ENCODE peak calls at places on chromosomes 12 and 14, in eight cellular contexts. E, N, U, H, K, O, X and Y are unnamed samples. For H3K36me3, the result is how much of the 10 kb centered on the place peaks cover.

GRCh38 chr12:105928436-105928835 is 210.3 kb downstream of the NUAK1 start:
- DNase-seq in E (no peak), N (no peak), U (no peak), H (no peak), K (peak), O (peak), X (no peak), Y (no peak)

GRCh38 chr12:76020281-76020680 is 11.3 kb downstream of the PHLDA1 start:
- DNase-seq in E (no peak), N (peak), U (no peak), H (peak), K (no peak), O (peak), X (no peak), Y (no peak)

GRCh38 chr14:91252901-91253794 is 8.6 kb upstream of the GPR68 start:
- DNase-seq in E (peak), N (no peak), U (peak), H (peak), K (no peak), O (no peak), X (peak), Y (no peak)

GRCh38 chr14:101360045-101360931 is 201.0 kb upstream of the DIO3 start:
- DNase-seq in E (no peak), N (no peak), U (no peak), H (no peak), K (no peak), O (no peak), X (no peak), Y (no peak)

GRCh38 chr12:40587970-40588369 is 104.3 kb upstream of the CNTN1 start:
- DNase-seq in E (no peak), N (no peak), U (no peak), H (no peak), K (no peak), O (no peak), X (no peak), Y (no peak)

GRCh38 chr12:110107369-110108281 is 16.5 kb upstream of the IFT81 start:
- DNase-seq in E (no peak), N (no peak), U (no peak), H (no peak), K (peak), O (no peak), X (no peak), Y (no peak)

GRCh38 chr14:55389330-55389729 is 22.3 kb downstream of the ATG14 start:
- DNase-seq in E (no peak), N (no peak), U (no peak), H (no peak), K (no peak), O (no peak), X (no peak), Y (no peak)

GRCh38 chr14:76924363-76925151 is 98.3 kb downstream of the LRRC74A start:
- DNase-seq in E (no peak), N (no peak), U (peak), H (no peak), K (no peak), O (no peak), X (no peak), Y (peak)

GRCh38 chr12:51362747-51363342 is 16.4 kb upstream of the CELA1 start:
- DNase-seq in E (no peak), N (no peak), U (no peak), H (no peak), K (no peak), O (no peak), X (no peak), Y (no peak)

GRCh38 chr12:94779520-94779919 is 129.2 kb upstream of the TMCC3 start:
- DNase-seq in E (no peak), N (no peak), U (no peak), H (no peak), K (no peak), O (no peak), X (no peak), Y (peak)

GRCh38 chr14:74563233-74563585 is 48.8 kb downstream of the LTBP2 start:
- DNase-seq in E (no peak), N (no peak), U (no peak), H (no peak), K (no peak), O (no peak), X (no peak), Y (no peak)

GRCh38 chr14:92135269-92135668 is 13.5 kb downstream of the CPSF2 start:
- DNase-seq in E (no peak), N (peak), U (peak), H (no peak), K (no peak), O (no peak), X (no peak), Y (no peak)

GRCh38 chr12:78167510-78167909 is 336.8 kb downstream of the NAV3 start:
- DNase-seq in E (no peak), N (no peak), U (no peak), H (no peak), K (no peak), O (no peak), X (no peak), Y (no peak)

GRCh38 chr12:131274061-131274460 is 320.4 kb downstream of the ADGRD1 start:
- DNase-seq in E (no peak), N (no peak), U (no peak), H (peak), K (no peak), O (no peak), X (no peak), Y (no peak)

GRCh38 chr12:82300611-82301010 is 57.6 kb downstream of the CCDC59 start:
- DNase-seq in E (no peak), N (no peak), U (peak), H (no peak), K (no peak), O (no peak), X (no peak), Y (no peak)

GRCh38 chr14:70622111-70622712 is 19.5 kb upstream of the TTC9 start:
- DNase-seq in E (no peak), N (peak), U (peak), H (no peak), K (peak), O (no peak), X (no peak), Y (no peak)

GRCh38 chr14:51074986-51075385 is 19.9 kb downstream of the TRIM9 start:
- DNase-seq in E (no peak), N (no peak), U (no peak), H (no peak), K (no peak), O (no peak), X (no peak), Y (no peak)

DNA sequence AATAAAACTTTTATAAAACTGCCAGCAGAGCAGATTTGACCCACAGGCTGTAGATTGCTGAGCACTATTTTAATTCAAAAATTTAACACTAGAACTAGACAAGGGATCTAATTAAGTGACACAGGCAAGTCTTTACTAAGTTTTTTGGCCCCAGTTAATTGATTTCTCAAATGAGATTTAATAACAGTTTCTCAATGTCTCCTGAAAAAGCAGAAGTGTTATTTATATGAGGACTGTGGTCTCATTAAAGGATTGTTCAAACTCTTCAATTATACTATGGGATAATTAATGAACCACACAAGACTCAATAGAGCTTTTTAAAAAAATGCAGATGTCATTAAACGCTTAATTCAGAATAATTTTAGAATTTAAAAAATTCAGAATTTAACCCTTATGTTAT is 1.9 kb downstream of the HEATR5A start:
- DNase-seq in E (no peak), N (no peak), U (no peak), H (no peak), K (no peak), O (no peak), X (no peak), Y (no peak)
- H3K4me3 ChIP-seq in E (peak), N (no peak), U (no peak), H (no peak), K (no peak), O (no peak), X (peak), Y (no peak)

GRCh38 chr12:112458330-112458729 is 39.6 kb downstream of the PTPN11 start:
- DNase-seq in E (no peak), N (no peak), U (no peak), H (no peak), K (no peak), O (no peak), X (no peak), Y (no peak)
- TF ChIP-seq CTCF in E (no peak), N (no peak), U (no peak), H (no peak), K (no peak), O (no peak), X (no peak), Y (no peak)

GRCh38 chr12:122503783-122504590 is 3.3 kb upstream of the ZCCHC8 start:
- DNase-seq in E (no peak), N (no peak), U (no peak), H (no peak), K (no peak), O (no peak), X (no peak), Y (no peak)

GRCh38 chr12:122505419-122506051 is 4.8 kb upstream of the ZCCHC8 start:
- DNase-seq in E (no peak), N (no peak), U (no peak), H (no peak), K (no peak), O (no peak), X (no peak), Y (no peak)

GRCh38 chr12:122503147-122503751 is 2.5 kb upstream of the ZCCHC8 start:
- DNase-seq in E (no peak), N (no peak), U (no peak), H (no peak), K (no peak), O (no peak), X (no peak), Y (no peak)

GRCh38 chr12:122506393-122506938 is 5.7 kb upstream of the ZCCHC8 start:
- DNase-seq in E (no peak), N (no peak), U (no peak), H (no peak), K (no peak), O (no peak), X (no peak), Y (no peak)

DNA sequence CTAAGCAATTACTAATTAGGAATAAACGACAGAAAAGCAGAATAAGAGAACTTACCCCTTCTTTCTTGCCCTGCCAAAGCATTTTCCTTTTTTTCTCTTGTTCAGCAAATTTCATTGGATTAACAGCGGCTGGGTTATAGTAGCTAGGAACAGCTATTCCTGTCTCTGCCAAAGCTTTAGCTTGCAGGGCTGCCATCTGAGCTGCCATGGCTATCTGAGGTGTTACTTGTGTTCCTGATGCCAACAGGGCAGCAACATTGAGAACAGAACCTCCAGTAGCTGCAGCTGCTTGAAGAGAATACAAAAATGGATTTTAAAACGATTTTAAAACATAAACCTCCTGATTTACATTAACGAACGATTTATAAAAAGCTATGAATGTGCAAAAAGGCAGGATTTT is 7.4 kb upstream of the ZCCHC8 start:
- DNase-seq in E (no peak), N (no peak), U (no peak), H (no peak), K (no peak), O (no peak), X (no peak), Y (no peak)
- H3K36me3 ChIP-seq in E (half or more), N (half or more), U (half or more), H (half or more), K (half or more), O (under half), X (half or more), Y (under half)

DNA sequence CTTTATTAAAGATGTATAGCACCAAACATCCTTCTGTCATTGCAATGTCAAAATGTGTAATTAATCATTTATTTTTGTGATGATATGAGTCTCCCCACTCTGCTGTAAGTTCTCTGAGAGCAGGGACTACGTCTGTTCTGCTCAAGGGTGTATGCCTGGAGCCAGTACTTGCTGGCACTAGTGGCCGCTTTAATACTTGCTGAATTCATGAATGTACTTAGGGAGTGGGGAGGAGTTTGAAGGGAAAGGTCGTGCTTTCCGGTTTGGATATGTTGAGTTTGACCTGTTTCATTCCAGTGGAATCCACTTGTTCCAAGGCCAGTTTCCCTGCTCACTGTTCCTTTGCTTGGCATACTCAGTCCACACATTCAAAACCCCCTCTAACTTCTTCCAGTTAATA is 1.9 kb upstream of the DCAF5 start:
- DNase-seq in E (no peak), N (no peak), U (peak), H (no peak), K (peak), O (no peak), X (no peak), Y (no peak)
- H3K4me3 ChIP-seq in E (no peak), N (no peak), U (no peak), H (no peak), K (no peak), O (no peak), X (no peak), Y (no peak)

GRCh38 chr12:53476769-53477209 is 22.5 kb downstream of the MAP3K12 start:
- DNase-seq in E (no peak), N (no peak), U (peak), H (no peak), K (no peak), O (no peak), X (no peak), Y (no peak)
- TF ChIP-seq CTCF in E (peak), N (peak), U (peak), H (peak), K (no peak), O (peak), X (no peak), Y (peak)

DNA sequence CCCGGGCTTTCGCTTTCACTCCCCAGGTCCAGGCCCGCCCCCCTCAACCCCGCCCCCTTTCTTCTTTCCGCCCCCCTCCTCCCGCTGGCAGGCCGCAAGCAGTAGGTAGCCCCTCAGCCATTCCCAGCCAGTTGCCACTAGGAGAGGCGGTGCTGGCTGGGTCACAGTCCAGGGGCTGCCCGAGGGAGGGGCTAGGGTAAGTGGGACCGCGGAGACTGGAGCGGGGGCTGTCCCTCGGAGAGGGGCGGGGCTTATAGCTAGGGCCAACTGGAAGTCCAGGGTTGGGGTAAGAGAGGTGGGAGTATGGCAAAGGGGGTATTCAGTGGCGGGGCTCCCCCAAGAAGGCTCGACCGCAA is 190 bp upstream of the PSME2 start:
- DNase-seq in E (peak), N (peak), U (peak), H (peak), K (peak), O (peak), X (peak), Y (peak)
- H3K36me3 ChIP-seq in E (under half), N (under half), U (under half), H (half or more), K (under half), O (under half), X (half or more), Y (under half)

GRCh38 chr14:31990183-31990862 is 86.8 kb upstream of the ARHGAP5 start:
- DNase-seq in E (no peak), N (no peak), U (no peak), H (no peak), K (no peak), O (no peak), X (no peak), Y (no peak)
- H3K4me3 ChIP-seq in E (no peak), N (no peak), U (no peak), H (no peak), K (no peak), O (no peak), X (no peak), Y (no peak)